ENCODE peak calls at places on chromosomes 3 and 15, in ten cellular contexts. One of them, this sample, is unnamed.

GRCh38 chr3:155308831-155309230 is 15.3 kb upstream of the STRIT1 start:
- DNase-seq in G401: no peak
- DNase-seq in aorta: no peak
- DNase-seq in GM12865: no peak
- DNase-seq in activated CD4-positive, alpha-beta T cell treated with anti-CD3 and anti-CD28 coated beads for 36 hours: no peak
- DNase-seq in AG09319: no peak
- DNase-seq in stimulated activated CD8-positive, alpha-beta memory T cell treated with anti-CD3 and anti-CD28 coated beads, Interleukin-7, amount 100 ng/mL, for 4 hours: no peak
- DNase-seq in foreskin melanocyte: no peak
- DNase-seq in activated gamma-delta T cell treated with Interleukin-2 at 50 U/mL for 16 hours: no peak
- DNase-seq in D341Med: no peak
- DNase-seq in this sample: no peak

GRCh38 chr3:45095916-45096526 is 50.2 kb downstream of the CDCP1 start:
- DNase-seq in aorta: no peak
- DNase-seq in foreskin melanocyte: peak
- DNase-seq in D341Med: no peak
- DNase-seq in stimulated activated CD8-positive, alpha-beta memory T cell treated with anti-CD3 and anti-CD28 coated beads, Interleukin-7, amount 100 ng/mL, for 4 hours: no peak
- DNase-seq in G401: no peak
- DNase-seq in AG09319: no peak
- DNase-seq in activated CD4-positive, alpha-beta T cell treated with anti-CD3 and anti-CD28 coated beads for 36 hours: no peak
- DNase-seq in activated gamma-delta T cell treated with Interleukin-2 at 50 U/mL for 16 hours: no peak
- DNase-seq in GM12865: no peak
- DNase-seq in this sample: no peak

GRCh38 chr3:44074181-44074580 is 167.5 kb upstream of the TOPAZ1 start:
- DNase-seq in foreskin melanocyte: no peak
- DNase-seq in GM12865: no peak
- DNase-seq in activated gamma-delta T cell treated with Interleukin-2 at 50 U/mL for 16 hours: no peak
- DNase-seq in aorta: no peak
- DNase-seq in activated CD4-positive, alpha-beta T cell treated with anti-CD3 and anti-CD28 coated beads for 36 hours: no peak
- DNase-seq in AG09319: no peak
- DNase-seq in D341Med: no peak
- DNase-seq in stimulated activated CD8-positive, alpha-beta memory T cell treated with anti-CD3 and anti-CD28 coated beads, Interleukin-7, amount 100 ng/mL, for 4 hours: no peak
- DNase-seq in G401: no peak
- DNase-seq in this sample: no peak

GRCh38 chr3:45211466-45212094 is 14.5 kb downstream of the TMEM158 start:
- DNase-seq in aorta: no peak
- DNase-seq in activated gamma-delta T cell treated with Interleukin-2 at 50 U/mL for 16 hours: no peak
- DNase-seq in AG09319: no peak
- DNase-seq in stimulated activated CD8-positive, alpha-beta memory T cell treated with anti-CD3 and anti-CD28 coated beads, Interleukin-7, amount 100 ng/mL, for 4 hours: no peak
- DNase-seq in foreskin melanocyte: no peak
- DNase-seq in G401: no peak
- DNase-seq in GM12865: no peak
- DNase-seq in D341Med: no peak
- DNase-seq in activated CD4-positive, alpha-beta T cell treated with anti-CD3 and anti-CD28 coated beads for 36 hours: no peak
- DNase-seq in this sample: no peak

GRCh38 chr15:31252386-31252785 is 74.2 kb upstream of the KLF13 start:
- DNase-seq in AG09319: no peak
- DNase-seq in foreskin melanocyte: no peak
- DNase-seq in stimulated activated CD8-positive, alpha-beta memory T cell treated with anti-CD3 and anti-CD28 coated beads, Interleukin-7, amount 100 ng/mL, for 4 hours: no peak
- DNase-seq in D341Med: no peak
- DNase-seq in activated CD4-positive, alpha-beta T cell treated with anti-CD3 and anti-CD28 coated beads for 36 hours: no peak
- DNase-seq in aorta: no peak
- DNase-seq in GM12865: no peak
- DNase-seq in activated gamma-delta T cell treated with Interleukin-2 at 50 U/mL for 16 hours: no peak
- DNase-seq in G401: no peak
- DNase-seq in this sample: no peak

GRCh38 chr3:112395166-112395894 is 62.4 kb downstream of the CD200 start:
- DNase-seq in D341Med: no peak
- DNase-seq in aorta: no peak
- DNase-seq in activated gamma-delta T cell treated with Interleukin-2 at 50 U/mL for 16 hours: no peak
- DNase-seq in GM12865: no peak
- DNase-seq in foreskin melanocyte: no peak
- DNase-seq in AG09319: peak
- DNase-seq in G401: no peak
- DNase-seq in activated CD4-positive, alpha-beta T cell treated with anti-CD3 and anti-CD28 coated beads for 36 hours: no peak
- DNase-seq in stimulated activated CD8-positive, alpha-beta memory T cell treated with anti-CD3 and anti-CD28 coated beads, Interleukin-7, amount 100 ng/mL, for 4 hours: no peak
- DNase-seq in this sample: no peak

GRCh38 chr15:40427188-40427587 is 13.6 kb upstream of the BAHD1 start:
- DNase-seq in foreskin melanocyte: no peak
- DNase-seq in aorta: no peak
- DNase-seq in D341Med: no peak
- DNase-seq in G401: no peak
- DNase-seq in AG09319: no peak
- DNase-seq in GM12865: no peak
- DNase-seq in activated gamma-delta T cell treated with Interleukin-2 at 50 U/mL for 16 hours: no peak
- DNase-seq in activated CD4-positive, alpha-beta T cell treated with anti-CD3 and anti-CD28 coated beads for 36 hours: no peak
- DNase-seq in stimulated activated CD8-positive, alpha-beta memory T cell treated with anti-CD3 and anti-CD28 coated beads, Interleukin-7, amount 100 ng/mL, for 4 hours: no peak
- DNase-seq in this sample: no peak

GRCh38 chr3:63043631-63044030 is 168.4 kb upstream of the CADPS start:
- DNase-seq in foreskin melanocyte: no peak
- DNase-seq in G401: no peak
- DNase-seq in activated CD4-positive, alpha-beta T cell treated with anti-CD3 and anti-CD28 coated beads for 36 hours: no peak
- DNase-seq in D341Med: no peak
- DNase-seq in AG09319: no peak
- DNase-seq in aorta: no peak
- DNase-seq in GM12865: no peak
- DNase-seq in stimulated activated CD8-positive, alpha-beta memory T cell treated with anti-CD3 and anti-CD28 coated beads, Interleukin-7, amount 100 ng/mL, for 4 hours: no peak
- DNase-seq in activated gamma-delta T cell treated with Interleukin-2 at 50 U/mL for 16 hours: no peak
- DNase-seq in this sample: peak

GRCh38 chr3:131072099-131072559 is 45.5 kb downstream of the NEK11 start:
- DNase-seq in foreskin melanocyte: peak
- DNase-seq in activated gamma-delta T cell treated with Interleukin-2 at 50 U/mL for 16 hours: no peak
- DNase-seq in stimulated activated CD8-positive, alpha-beta memory T cell treated with anti-CD3 and anti-CD28 coated beads, Interleukin-7, amount 100 ng/mL, for 4 hours: no peak
- DNase-seq in GM12865: no peak
- DNase-seq in G401: no peak
- DNase-seq in activated CD4-positive, alpha-beta T cell treated with anti-CD3 and anti-CD28 coated beads for 36 hours: no peak
- DNase-seq in AG09319: no peak
- DNase-seq in aorta: no peak
- DNase-seq in D341Med: no peak
- DNase-seq in this sample: peak

GRCh38 chr3:120791958-120792357 is 49.4 kb downstream of the GTF2E1 start:
- DNase-seq in foreskin melanocyte: no peak
- DNase-seq in GM12865: no peak
- DNase-seq in activated CD4-positive, alpha-beta T cell treated with anti-CD3 and anti-CD28 coated beads for 36 hours: no peak
- DNase-seq in stimulated activated CD8-positive, alpha-beta memory T cell treated with anti-CD3 and anti-CD28 coated beads, Interleukin-7, amount 100 ng/mL, for 4 hours: no peak
- DNase-seq in aorta: no peak
- DNase-seq in AG09319: no peak
- DNase-seq in activated gamma-delta T cell treated with Interleukin-2 at 50 U/mL for 16 hours: no peak
- DNase-seq in D341Med: no peak
- DNase-seq in G401: peak
- DNase-seq in this sample: peak

GRCh38 chr3:66997560-66998074 is 490 bp upstream of the KBTBD8 start:
- DNase-seq in D341Med: no peak
- DNase-seq in G401: no peak
- DNase-seq in activated gamma-delta T cell treated with Interleukin-2 at 50 U/mL for 16 hours: no peak
- DNase-seq in GM12865: no peak
- DNase-seq in aorta: no peak
- DNase-seq in foreskin melanocyte: no peak
- DNase-seq in stimulated activated CD8-positive, alpha-beta memory T cell treated with anti-CD3 and anti-CD28 coated beads, Interleukin-7, amount 100 ng/mL, for 4 hours: no peak
- DNase-seq in activated CD4-positive, alpha-beta T cell treated with anti-CD3 and anti-CD28 coated beads for 36 hours: peak
- DNase-seq in AG09319: no peak
- DNase-seq in this sample: no peak

GRCh38 chr3:47889001-47889757 is 86.2 kb downstream of the DHX30 start:
- DNase-seq in activated gamma-delta T cell treated with Interleukin-2 at 50 U/mL for 16 hours: no peak
- DNase-seq in AG09319: no peak
- DNase-seq in foreskin melanocyte: no peak
- DNase-seq in G401: no peak
- DNase-seq in D341Med: no peak
- DNase-seq in aorta: no peak
- DNase-seq in activated CD4-positive, alpha-beta T cell treated with anti-CD3 and anti-CD28 coated beads for 36 hours: no peak
- DNase-seq in stimulated activated CD8-positive, alpha-beta memory T cell treated with anti-CD3 and anti-CD28 coated beads, Interleukin-7, amount 100 ng/mL, for 4 hours: no peak
- DNase-seq in GM12865: no peak
- DNase-seq in this sample: no peak

GRCh38 chr3:128309026-128309425 is 155.7 kb downstream of the EEFSEC start:
- DNase-seq in activated CD4-positive, alpha-beta T cell treated with anti-CD3 and anti-CD28 coated beads for 36 hours: no peak
- DNase-seq in aorta: no peak
- DNase-seq in GM12865: no peak
- DNase-seq in activated gamma-delta T cell treated with Interleukin-2 at 50 U/mL for 16 hours: no peak
- DNase-seq in stimulated activated CD8-positive, alpha-beta memory T cell treated with anti-CD3 and anti-CD28 coated beads, Interleukin-7, amount 100 ng/mL, for 4 hours: no peak
- DNase-seq in G401: no peak
- DNase-seq in foreskin melanocyte: no peak
- DNase-seq in AG09319: no peak
- DNase-seq in D341Med: peak
- DNase-seq in this sample: no peak

GRCh38 chr15:94584833-94585244 is 353.5 kb downstream of the MCTP2 start:
- DNase-seq in foreskin melanocyte: peak
- DNase-seq in activated CD4-positive, alpha-beta T cell treated with anti-CD3 and anti-CD28 coated beads for 36 hours: peak
- DNase-seq in GM12865: peak
- DNase-seq in AG09319: no peak
- DNase-seq in G401: no peak
- DNase-seq in D341Med: no peak
- DNase-seq in stimulated activated CD8-positive, alpha-beta memory T cell treated with anti-CD3 and anti-CD28 coated beads, Interleukin-7, amount 100 ng/mL, for 4 hours: peak
- DNase-seq in aorta: no peak
- DNase-seq in activated gamma-delta T cell treated with Interleukin-2 at 50 U/mL for 16 hours: peak
- DNase-seq in this sample: peak

GRCh38 chr3:151135548-151136337 is 50.3 kb downstream of the MED12L start:
- DNase-seq in activated CD4-positive, alpha-beta T cell treated with anti-CD3 and anti-CD28 coated beads for 36 hours: peak
- DNase-seq in aorta: no peak
- DNase-seq in AG09319: no peak
- DNase-seq in G401: peak
- DNase-seq in stimulated activated CD8-positive, alpha-beta memory T cell treated with anti-CD3 and anti-CD28 coated beads, Interleukin-7, amount 100 ng/mL, for 4 hours: no peak
- DNase-seq in D341Med: no peak
- DNase-seq in foreskin melanocyte: no peak
- DNase-seq in GM12865: peak
- DNase-seq in activated gamma-delta T cell treated with Interleukin-2 at 50 U/mL for 16 hours: peak
- DNase-seq in this sample: peak

GRCh38 chr3:39146083-39146501 is 7.3 kb downstream of the CSRNP1 start:
- DNase-seq in GM12865: peak
- DNase-seq in foreskin melanocyte: no peak
- DNase-seq in G401: no peak
- DNase-seq in activated CD4-positive, alpha-beta T cell treated with anti-CD3 and anti-CD28 coated beads for 36 hours: no peak
- DNase-seq in stimulated activated CD8-positive, alpha-beta memory T cell treated with anti-CD3 and anti-CD28 coated beads, Interleukin-7, amount 100 ng/mL, for 4 hours: no peak
- DNase-seq in AG09319: no peak
- DNase-seq in D341Med: no peak
- DNase-seq in aorta: no peak
- DNase-seq in activated gamma-delta T cell treated with Interleukin-2 at 50 U/mL for 16 hours: no peak
- DNase-seq in this sample: peak

GRCh38 chr15:75161106-75161505 is 40.6 kb upstream of the C15orf39 start:
- DNase-seq in aorta: no peak
- DNase-seq in GM12865: no peak
- DNase-seq in activated gamma-delta T cell treated with Interleukin-2 at 50 U/mL for 16 hours: no peak
- DNase-seq in stimulated activated CD8-positive, alpha-beta memory T cell treated with anti-CD3 and anti-CD28 coated beads, Interleukin-7, amount 100 ng/mL, for 4 hours: no peak
- DNase-seq in activated CD4-positive, alpha-beta T cell treated with anti-CD3 and anti-CD28 coated beads for 36 hours: no peak
- DNase-seq in foreskin melanocyte: no peak
- DNase-seq in G401: no peak
- DNase-seq in AG09319: no peak
- DNase-seq in D341Med: no peak
- DNase-seq in this sample: no peak